ENCODE peak calls at places on chromosomes 3 and 15, in eight cellular contexts. S is esophagus muscularis mucosa, P is Karpas-422, L is sigmoid colon, X is IMR-90, U is uterus, D is thoracic aorta, W is SK-N-MC. T is an unnamed sample.
A peak's percentile ranks its signal among the peaks of the same experiment; 100 is the strongest.

GRCh38 chr3:157174265-157174615 is 14.3 kb upstream of the CCNL1 start:
- DNase-seq in S (no peak), P (peak; percentile 65), L (peak; percentile 71), X (no peak), U (peak; percentile 32), D (no peak), W (no peak), T (no peak)

GRCh38 chr3:141415959-141416358 is 47.7 kb downstream of the ZBTB38 start:
- DNase-seq in S (no peak), P (no peak), L (no peak), X (no peak), U (no peak), D (no peak), W (no peak), T (no peak)

GRCh38 chr15:25683415-25683814 is 179.7 kb downstream of the ATP10A start:
- DNase-seq in S (no peak), P (no peak), L (no peak), X (no peak), U (peak; percentile 45), D (no peak), W (no peak), T (no peak)

GRCh38 chr15:79057050-79057449 is 33.5 kb downstream of the RASGRF1 start:
- DNase-seq in S (no peak), P (no peak), L (no peak), X (no peak), U (no peak), D (no peak), W (no peak), T (no peak)

GRCh38 chr3:159733194-159733860 is 255.3 kb upstream of the IL12A start:
- DNase-seq in S (no peak), P (no peak), L (no peak), X (peak; percentile 88), U (no peak), D (no peak), W (no peak), T (no peak)

GRCh38 chr3:188133646-188134045 is 20.3 kb upstream of the LPP start:
- DNase-seq in S (no peak), P (no peak), L (no peak), X (peak; percentile 46), U (no peak), D (no peak), W (no peak), T (no peak)

GRCh38 chr3:11581237-11582122 is 62.2 kb downstream of the VGLL4 start:
- DNase-seq in S (no peak), P (no peak), L (no peak), X (no peak), U (peak; percentile 17), D (no peak), W (no peak), T (no peak)

GRCh38 chr15:22786868-22787698 is 639 bp downstream of the NIPA1 start:
- DNase-seq in S (no peak), P (peak; percentile 63), L (no peak), X (no peak), U (peak; percentile 21), D (no peak), W (no peak), T (no peak)

GRCh38 chr15:52509500-52510244 is 19.0 kb downstream of the MYO5A start:
- DNase-seq in S (no peak), P (no peak), L (no peak), X (no peak), U (no peak), D (no peak), W (no peak), T (no peak)

GRCh38 chr15:82045179-82045891 is 483 bp downstream of the MEX3B start:
- DNase-seq in S (no peak), P (peak; percentile 51), L (peak; percentile 78), X (peak; percentile 54), U (no peak), D (no peak), W (no peak), T (peak; percentile 47)

GRCh38 chr3:47394867-47395266 is 14.0 kb downstream of the PTPN23 start:
- DNase-seq in S (no peak), P (no peak), L (no peak), X (peak; percentile 36), U (no peak), D (no peak), W (no peak), T (no peak)

GRCh38 chr3:106711650-106712049 is 665.6 kb upstream of the CCDC54 start:
- DNase-seq in S (no peak), P (no peak), L (no peak), X (peak; percentile 78), U (no peak), D (no peak), W (no peak), T (no peak)

GRCh38 chr3:96619475-96619874 is 194.9 kb upstream of the EPHA6 start:
- DNase-seq in S (no peak), P (no peak), L (no peak), X (no peak), U (no peak), D (no peak), W (no peak), T (no peak)

GRCh38 chr3:25428003-25428861 is at the start of gene RARB:
- DNase-seq in S (peak; percentile 94), P (no peak), L (peak; percentile 92), X (peak; percentile 81), U (peak; percentile 79), D (peak; percentile 21), W (peak; percentile 10), T (peak; percentile 82)

GRCh38 chr3:59998040-59998439 is 948.2 kb upstream of the CFAP20DC start:
- DNase-seq in S (no peak), P (no peak), L (no peak), X (no peak), U (no peak), D (no peak), W (no peak), T (no peak)

GRCh38 chr3:172288625-172289024 is 159.6 kb downstream of the GHSR start:
- DNase-seq in S (no peak), P (no peak), L (no peak), X (no peak), U (no peak), D (no peak), W (no peak), T (no peak)
- H3K27ac ChIP-seq in S (no peak overlapping the region), P (no peak overlapping the region), L (peak overlapping the region; percentile 47), X (no peak overlapping the region), U (no peak overlapping the region), D (peak overlapping the region; percentile 55), W (no peak overlapping the region), T (peak overlapping the region; percentile 87)

DNA sequence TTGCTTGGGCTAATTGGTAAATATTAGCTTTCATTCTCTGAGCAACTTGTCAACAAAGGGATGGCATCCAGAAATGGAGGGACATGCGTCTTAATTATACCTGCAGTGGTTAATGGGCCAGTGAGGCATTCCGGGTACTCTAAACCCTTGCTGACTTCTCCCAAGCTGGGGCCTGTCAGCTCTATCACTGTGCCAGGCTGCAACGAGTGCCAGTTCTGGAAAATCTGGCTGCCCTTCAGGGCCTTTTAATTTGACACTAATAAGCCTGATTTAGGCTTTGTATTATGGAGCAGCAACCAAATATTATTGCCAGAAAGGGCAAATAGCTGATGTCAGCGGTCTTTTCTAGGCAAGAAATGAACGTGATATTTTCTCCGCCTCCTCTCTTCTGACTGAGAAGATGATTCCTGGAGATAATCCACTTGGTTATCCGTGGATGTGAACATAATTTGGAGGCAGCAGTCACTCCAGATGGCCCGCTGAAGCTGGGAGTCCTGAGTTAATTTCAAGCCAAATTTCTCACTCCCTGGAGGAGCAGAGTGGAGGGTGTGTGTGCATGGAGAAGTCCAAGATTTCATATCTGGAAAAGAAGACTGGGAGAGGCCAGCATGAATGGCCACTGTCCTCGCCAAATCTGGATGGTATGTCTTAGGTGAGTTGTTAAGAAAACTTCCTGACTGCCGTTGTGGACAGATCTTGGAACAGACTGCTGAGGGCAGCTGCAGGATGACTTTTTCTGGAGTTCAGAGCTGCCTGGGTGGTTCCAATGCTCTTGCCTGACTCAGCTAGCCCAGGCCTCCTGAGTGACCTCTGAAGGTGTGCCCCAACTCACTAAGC is 44.4 kb upstream of the PSMD6 start:
- DNase-seq in S (peak; percentile 78), P (no peak), L (no peak), X (peak; percentile 20), U (peak; percentile 26), D (no peak), W (no peak), T (no peak)
- H3K4me3 ChIP-seq in S (no peak overlapping the region), P (no peak overlapping the region), L (no peak overlapping the region), X (no peak overlapping the region), U (no peak overlapping the region), D (no peak overlapping the region), W (no peak overlapping the region), T (no peak overlapping the region)

GRCh38 chr15:99907698-99908097 is 174.5 kb upstream of the LYSMD4 start:
- DNase-seq in S (no peak), P (no peak), L (no peak), X (no peak), U (no peak), D (no peak), W (no peak), T (no peak)
- H3K27ac ChIP-seq in S (no peak overlapping the region), P (no peak overlapping the region), L (no peak overlapping the region), X (no peak overlapping the region), U (no peak overlapping the region), D (no peak overlapping the region), W (no peak overlapping the region), T (no peak overlapping the region)

GRCh38 chr3:27885641-27886040 is 163.5 kb upstream of the EOMES start:
- DNase-seq in S (no peak), P (no peak), L (no peak), X (no peak), U (no peak), D (no peak), W (no peak), T (no peak)
- H3K4me3 ChIP-seq in S (no peak overlapping the region), P (no peak overlapping the region), L (no peak overlapping the region), X (no peak overlapping the region), U (no peak overlapping the region), D (no peak overlapping the region), W (no peak overlapping the region), T (no peak overlapping the region)